ENCODE peak calls at places on chromosomes 4 and X, in eight cellular contexts. One of them, this sample, is unnamed.

GRCh38 chr4:84530449-84530848 is 31.4 kb upstream of the NKX6-1 start:
- DNase-seq in heart right ventricle: no peak
- DNase-seq in breast epithelium: no peak
- DNase-seq in astrocyte of the spinal cord: no peak
- DNase-seq in neural progenitor cell: no peak
- DNase-seq in lower leg skin: no peak
- DNase-seq in HL-60: no peak
- DNase-seq in heart left ventricle: no peak
- DNase-seq in this sample: no peak

GRCh38 chrX:65879977-65880799 is 159.7 kb downstream of the VSIG4 start:
- DNase-seq in breast epithelium: no peak
- DNase-seq in astrocyte of the spinal cord: no peak
- DNase-seq in lower leg skin: no peak
- DNase-seq in heart left ventricle: no peak
- DNase-seq in neural progenitor cell: no peak
- DNase-seq in heart right ventricle: no peak
- DNase-seq in HL-60: no peak
- DNase-seq in this sample: no peak

GRCh38 chrX:1925053-1925481 is 310.2 kb downstream of the ASMT start:
- DNase-seq in heart left ventricle: no peak
- DNase-seq in breast epithelium: no peak
- DNase-seq in heart right ventricle: no peak
- DNase-seq in HL-60: no peak
- DNase-seq in neural progenitor cell: peak; percentile 90
- DNase-seq in astrocyte of the spinal cord: no peak
- DNase-seq in lower leg skin: no peak
- DNase-seq in this sample: no peak

GRCh38 chr4:128177376-128177959 is 110.1 kb downstream of the PGRMC2 start:
- DNase-seq in astrocyte of the spinal cord: peak; percentile 10
- DNase-seq in heart right ventricle: no peak
- DNase-seq in lower leg skin: no peak
- DNase-seq in breast epithelium: no peak
- DNase-seq in neural progenitor cell: no peak
- DNase-seq in HL-60: no peak
- DNase-seq in heart left ventricle: no peak
- DNase-seq in this sample: no peak

GRCh38 chr4:142043509-142043908 is 407.1 kb downstream of the IL15 start:
- DNase-seq in astrocyte of the spinal cord: peak; percentile 41
- DNase-seq in lower leg skin: no peak
- DNase-seq in breast epithelium: no peak
- DNase-seq in HL-60: no peak
- DNase-seq in neural progenitor cell: no peak
- DNase-seq in heart right ventricle: no peak
- DNase-seq in heart left ventricle: no peak
- DNase-seq in this sample: no peak

GRCh38 chrX:9785944-9786741 is at the start of gene SHROOM2:
- DNase-seq in astrocyte of the spinal cord: no peak
- DNase-seq in heart right ventricle: no peak
- DNase-seq in neural progenitor cell: peak; percentile 73
- DNase-seq in lower leg skin: no peak
- DNase-seq in breast epithelium: no peak
- DNase-seq in HL-60: no peak
- DNase-seq in heart left ventricle: no peak
- DNase-seq in this sample: no peak

GRCh38 chr4:82965763-82966162 is 44.9 kb downstream of the LIN54 start:
- DNase-seq in HL-60: no peak
- DNase-seq in heart left ventricle: no peak
- DNase-seq in lower leg skin: no peak
- DNase-seq in breast epithelium: no peak
- DNase-seq in neural progenitor cell: no peak
- DNase-seq in astrocyte of the spinal cord: no peak
- DNase-seq in heart right ventricle: no peak
- DNase-seq in this sample: no peak

GRCh38 chr4:169795585-169795984 is 37.8 kb upstream of the HPF1 start:
- DNase-seq in breast epithelium: no peak
- DNase-seq in heart left ventricle: no peak
- DNase-seq in HL-60: no peak
- DNase-seq in heart right ventricle: no peak
- DNase-seq in neural progenitor cell: no peak
- DNase-seq in lower leg skin: no peak
- DNase-seq in astrocyte of the spinal cord: peak; percentile 23
- DNase-seq in this sample: no peak

GRCh38 chr4:137343221-137343620 is 189.1 kb downstream of the PCDH18 start:
- DNase-seq in HL-60: no peak
- DNase-seq in breast epithelium: no peak
- DNase-seq in heart right ventricle: no peak
- DNase-seq in lower leg skin: no peak
- DNase-seq in neural progenitor cell: no peak
- DNase-seq in heart left ventricle: no peak
- DNase-seq in astrocyte of the spinal cord: peak; percentile 14
- DNase-seq in this sample: no peak

GRCh38 chr4:39429476-39430310 is 23.0 kb downstream of the KLB start:
- DNase-seq in neural progenitor cell: peak; percentile 25
- DNase-seq in heart right ventricle: no peak
- DNase-seq in astrocyte of the spinal cord: no peak
- DNase-seq in lower leg skin: no peak
- DNase-seq in HL-60: no peak
- DNase-seq in heart left ventricle: no peak
- DNase-seq in breast epithelium: no peak
- DNase-seq in this sample: no peak

GRCh38 chr4:10135252-10135651 is 18.7 kb upstream of the WDR1 start:
- DNase-seq in HL-60: no peak
- DNase-seq in breast epithelium: no peak
- DNase-seq in neural progenitor cell: no peak
- DNase-seq in astrocyte of the spinal cord: no peak
- DNase-seq in heart right ventricle: no peak
- DNase-seq in lower leg skin: no peak
- DNase-seq in heart left ventricle: peak; percentile 50
- DNase-seq in this sample: no peak

GRCh38 chr4:24930136-24930535 is 17.3 kb upstream of the CCDC149 start:
- DNase-seq in HL-60: peak; percentile 32
- DNase-seq in astrocyte of the spinal cord: no peak
- DNase-seq in lower leg skin: no peak
- DNase-seq in neural progenitor cell: no peak
- DNase-seq in breast epithelium: no peak
- DNase-seq in heart left ventricle: no peak
- DNase-seq in heart right ventricle: no peak
- DNase-seq in this sample: no peak

GRCh38 chr4:25872851-25873631 is 10.3 kb upstream of the SEL1L3 start:
- DNase-seq in astrocyte of the spinal cord: no peak
- DNase-seq in breast epithelium: no peak
- DNase-seq in neural progenitor cell: no peak
- DNase-seq in heart right ventricle: no peak
- DNase-seq in heart left ventricle: no peak
- DNase-seq in lower leg skin: no peak
- DNase-seq in HL-60: no peak
- DNase-seq in this sample: no peak

GRCh38 chr4:113901994-113902787 is 77.3 kb downstream of the ARSJ start:
- DNase-seq in heart left ventricle: no peak
- DNase-seq in lower leg skin: no peak
- DNase-seq in heart right ventricle: no peak
- DNase-seq in astrocyte of the spinal cord: no peak
- DNase-seq in HL-60: no peak
- DNase-seq in breast epithelium: peak; percentile 51
- DNase-seq in neural progenitor cell: no peak
- DNase-seq in this sample: no peak

GRCh38 chr4:12889054-12889453 is 595.1 kb downstream of the RAB28 start:
- DNase-seq in heart left ventricle: peak; percentile 49
- DNase-seq in lower leg skin: no peak
- DNase-seq in astrocyte of the spinal cord: peak; percentile 13
- DNase-seq in heart right ventricle: peak; percentile 7
- DNase-seq in HL-60: no peak
- DNase-seq in neural progenitor cell: no peak
- DNase-seq in breast epithelium: no peak
- DNase-seq in this sample: no peak

GRCh38 chr4:115274545-115274944 is 161.1 kb upstream of the NDST4 start:
- DNase-seq in astrocyte of the spinal cord: no peak
- DNase-seq in heart right ventricle: no peak
- DNase-seq in breast epithelium: no peak
- DNase-seq in HL-60: no peak
- DNase-seq in neural progenitor cell: no peak
- DNase-seq in lower leg skin: no peak
- DNase-seq in heart left ventricle: no peak
- DNase-seq in this sample: no peak

GRCh38 chrX:118226060-118226428 is 109.4 kb upstream of the KLHL13 start:
- DNase-seq in neural progenitor cell: no peak
- DNase-seq in lower leg skin: no peak
- DNase-seq in breast epithelium: no peak
- DNase-seq in astrocyte of the spinal cord: no peak
- DNase-seq in heart right ventricle: no peak
- DNase-seq in HL-60: no peak
- DNase-seq in heart left ventricle: no peak
- DNase-seq in this sample: no peak

GRCh38 chrX:70033348-70033747 is 16.4 kb downstream of the AWAT2 start:
- DNase-seq in heart left ventricle: no peak
- DNase-seq in astrocyte of the spinal cord: peak; percentile 12
- DNase-seq in HL-60: peak; percentile 47
- DNase-seq in neural progenitor cell: peak; percentile 57
- DNase-seq in breast epithelium: no peak
- DNase-seq in lower leg skin: no peak
- DNase-seq in heart right ventricle: no peak
- DNase-seq in this sample: no peak

GRCh38 chr4:121784975-121785374 is 16.1 kb upstream of the EXOSC9 start:
- DNase-seq in heart right ventricle: peak; percentile 18
- DNase-seq in astrocyte of the spinal cord: peak; percentile 94
- DNase-seq in heart left ventricle: no peak
- DNase-seq in HL-60: no peak
- DNase-seq in lower leg skin: no peak
- DNase-seq in neural progenitor cell: no peak
- DNase-seq in breast epithelium: peak; percentile 78
- DNase-seq in this sample: no peak

GRCh38 chr4:39587881-39588280 is 50.8 kb downstream of the SMIM14 start:
- DNase-seq in breast epithelium: no peak
- DNase-seq in astrocyte of the spinal cord: peak; percentile 83
- DNase-seq in heart left ventricle: no peak
- DNase-seq in neural progenitor cell: no peak
- DNase-seq in HL-60: no peak
- DNase-seq in heart right ventricle: no peak
- DNase-seq in lower leg skin: no peak
- DNase-seq in this sample: no peak

GRCh38 chr4:123856689-123857545 is 460.3 kb downstream of the SPRY1 start:
- DNase-seq in breast epithelium: no peak
- DNase-seq in lower leg skin: no peak
- DNase-seq in astrocyte of the spinal cord: peak; percentile 51
- DNase-seq in heart right ventricle: peak; percentile 62
- DNase-seq in neural progenitor cell: peak; percentile 67
- DNase-seq in heart left ventricle: peak; percentile 58
- DNase-seq in HL-60: no peak
- DNase-seq in this sample: no peak

GRCh38 chr4:66606908-66607307 is 936.6 kb upstream of the EPHA5 start:
- DNase-seq in lower leg skin: no peak
- DNase-seq in neural progenitor cell: peak; percentile 49
- DNase-seq in breast epithelium: no peak
- DNase-seq in HL-60: no peak
- DNase-seq in heart right ventricle: no peak
- DNase-seq in astrocyte of the spinal cord: no peak
- DNase-seq in heart left ventricle: no peak
- DNase-seq in this sample: no peak

GRCh38 chr4:169115897-169116254 is 105.8 kb upstream of the CBR4 start:
- DNase-seq in breast epithelium: no peak
- DNase-seq in lower leg skin: no peak
- DNase-seq in heart left ventricle: no peak
- DNase-seq in HL-60: no peak
- DNase-seq in astrocyte of the spinal cord: peak; percentile 96
- DNase-seq in neural progenitor cell: no peak
- DNase-seq in heart right ventricle: no peak
- DNase-seq in this sample: no peak

GRCh38 chrX:44748014-44748413 is 95.8 kb upstream of the DUSP21 start:
- DNase-seq in heart right ventricle: no peak
- DNase-seq in lower leg skin: no peak
- DNase-seq in neural progenitor cell: no peak
- DNase-seq in HL-60: no peak
- DNase-seq in astrocyte of the spinal cord: peak; percentile 7
- DNase-seq in heart left ventricle: no peak
- DNase-seq in breast epithelium: no peak
- DNase-seq in this sample: no peak

GRCh38 chrX:36957425-36958328 is 50.5 kb upstream of the FAM47C start:
- DNase-seq in breast epithelium: no peak
- DNase-seq in HL-60: no peak
- DNase-seq in heart right ventricle: no peak
- DNase-seq in astrocyte of the spinal cord: no peak
- DNase-seq in heart left ventricle: no peak
- DNase-seq in lower leg skin: no peak
- DNase-seq in neural progenitor cell: peak; percentile 85
- DNase-seq in this sample: no peak
- TF ChIP-seq CTCF in breast epithelium: no peak
- TF ChIP-seq CTCF in HL-60: no peak
- TF ChIP-seq CTCF in heart right ventricle: no peak
- TF ChIP-seq CTCF in astrocyte of the spinal cord: peak; percentile 19
- TF ChIP-seq CTCF in heart left ventricle: no peak
- TF ChIP-seq CTCF in lower leg skin: no peak
- TF ChIP-seq CTCF in neural progenitor cell: peak; percentile 57
- TF ChIP-seq CTCF in this sample: no peak

GRCh38 chrX:120365320-120365719 is 3.4 kb downstream of the ATP1B4 start:
- DNase-seq in breast epithelium: no peak
- DNase-seq in astrocyte of the spinal cord: no peak
- DNase-seq in HL-60: peak; percentile 47
- DNase-seq in lower leg skin: peak; percentile 85
- DNase-seq in neural progenitor cell: peak; percentile 68
- DNase-seq in heart right ventricle: peak; percentile 29
- DNase-seq in heart left ventricle: peak; percentile 40
- DNase-seq in this sample: peak; percentile 21
- TF ChIP-seq CTCF in breast epithelium: peak; percentile 18
- TF ChIP-seq CTCF in astrocyte of the spinal cord: peak; percentile 53
- TF ChIP-seq CTCF in HL-60: no peak
- TF ChIP-seq CTCF in lower leg skin: no peak
- TF ChIP-seq CTCF in neural progenitor cell: peak; percentile 61
- TF ChIP-seq CTCF in heart right ventricle: peak; percentile 54
- TF ChIP-seq CTCF in heart left ventricle: peak; percentile 40
- TF ChIP-seq CTCF in this sample: peak; percentile 19

GRCh38 chr4:140743194-140743931 is 12.8 kb downstream of the TBC1D9 start:
- DNase-seq in astrocyte of the spinal cord: peak; percentile 36
- DNase-seq in neural progenitor cell: peak; percentile 64
- DNase-seq in breast epithelium: peak; percentile 42
- DNase-seq in lower leg skin: no peak
- DNase-seq in HL-60: no peak
- DNase-seq in heart right ventricle: no peak
- DNase-seq in heart left ventricle: no peak
- DNase-seq in this sample: no peak
- TF ChIP-seq CTCF in astrocyte of the spinal cord: peak; percentile 34
- TF ChIP-seq CTCF in neural progenitor cell: peak; percentile 51
- TF ChIP-seq CTCF in breast epithelium: no peak
- TF ChIP-seq CTCF in lower leg skin: no peak
- TF ChIP-seq CTCF in HL-60: no peak
- TF ChIP-seq CTCF in heart right ventricle: peak; percentile 51
- TF ChIP-seq CTCF in heart left ventricle: no peak
- TF ChIP-seq CTCF in this sample: no peak

DNA sequence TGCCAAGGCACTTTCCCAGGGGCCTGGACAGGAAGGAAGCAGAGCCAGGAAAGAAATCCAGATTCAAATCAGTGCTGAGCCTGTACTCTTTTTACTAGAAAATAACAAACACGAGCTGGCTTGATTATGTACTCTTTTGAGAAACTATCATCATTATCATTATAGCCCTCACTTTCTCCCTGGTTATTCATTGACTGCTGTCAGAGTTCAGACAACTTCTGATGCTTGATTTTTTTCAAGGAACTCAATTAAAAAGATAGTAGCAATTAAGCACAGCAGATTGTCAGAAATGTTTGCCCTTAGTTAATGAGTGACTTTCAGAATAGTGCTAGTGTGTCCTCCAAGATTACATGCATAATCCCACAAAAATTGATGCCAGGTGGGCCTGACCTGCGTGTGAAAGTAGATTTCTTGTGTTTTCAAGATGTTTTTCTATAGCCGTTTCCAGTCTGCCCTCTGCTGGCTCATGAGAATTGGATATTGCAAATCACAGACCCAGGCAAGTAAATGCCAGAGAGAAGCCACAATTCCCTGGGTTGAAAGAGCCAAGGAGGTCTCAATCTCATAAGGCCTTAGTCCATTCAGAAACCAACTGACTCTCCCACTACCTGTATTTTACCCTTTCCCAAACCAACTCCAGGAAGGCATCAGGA is 14.3 kb upstream of the PNPLA4 start:
- DNase-seq in HL-60: no peak
- DNase-seq in neural progenitor cell: peak; percentile 13
- DNase-seq in heart right ventricle: no peak
- DNase-seq in heart left ventricle: no peak
- DNase-seq in astrocyte of the spinal cord: peak; percentile 23
- DNase-seq in breast epithelium: no peak
- DNase-seq in lower leg skin: no peak
- DNase-seq in this sample: no peak
- TF ChIP-seq CTCF in HL-60: no peak
- TF ChIP-seq CTCF in neural progenitor cell: peak; percentile 43
- TF ChIP-seq CTCF in heart right ventricle: peak; percentile 37
- TF ChIP-seq CTCF in heart left ventricle: peak; percentile 8
- TF ChIP-seq CTCF in astrocyte of the spinal cord: peak; percentile 56
- TF ChIP-seq CTCF in breast epithelium: no peak
- TF ChIP-seq CTCF in lower leg skin: no peak
- TF ChIP-seq CTCF in this sample: no peak